ENCODE peak calls at places on chromosome 2, in nine cellular contexts. D is HT1080; U is transverse colon; C is body of pancreas; T is activated CD4-positive, alpha-beta T cell treated with anti-CD3 and anti-CD28 coated beads, Interleukin-2, amount 10 ng/mL, durations not matched to agents 24 days and 14 days; K is stimulated activated CD8-positive, alpha-beta memory T cell treated with anti-CD3 and anti-CD28 coated beads, Interleukin-2, amount 100 ng/mL, for 1 hour; L is activated naive CD4-positive, alpha-beta T cell treated with Interleukin-2 at 50 U/mL for 16 hours; O is AG09309; E is prostate gland. I is an unnamed sample.

GRCh38 chr2:170829016-170829415 is 12.3 kb downstream of the GAD1 start:
- DNase-seq in D (no peak), U (no peak), L (no peak), K (no peak), E (no peak), C (no peak), T (no peak), O (no peak), I (no peak)

GRCh38 chr2:219453691-219454131 is 19.1 kb downstream of the SPEG start:
- DNase-seq in D (peak), O (peak), C (no peak), T (no peak), U (peak), E (peak), L (no peak), K (no peak), I (no peak)

GRCh38 chr2:64227603-64228125 is 83.4 kb upstream of the PELI1 start:
- DNase-seq in D (no peak), O (no peak), U (no peak), E (no peak), C (no peak), T (no peak), K (no peak), L (no peak), I (no peak)

GRCh38 chr2:165699931-165700330 is 94.1 kb downstream of the GALNT3 start:
- DNase-seq in K (no peak), L (no peak), T (no peak), U (no peak), D (no peak), C (no peak), E (no peak), O (no peak), I (no peak)

GRCh38 chr2:181575024-181575649 is 81.8 kb downstream of the CERKL start:
- DNase-seq in L (no peak), O (no peak), T (no peak), K (no peak), E (no peak), C (no peak), U (no peak), D (no peak), I (no peak)

GRCh38 chr2:120637847-120638246 is 97.8 kb upstream of the GLI2 start:
- DNase-seq in O (no peak), C (no peak), K (no peak), T (no peak), L (no peak), E (no peak), D (no peak), U (no peak), I (no peak)

GRCh38 chr2:241666627-241667400 is 19.8 kb downstream of the DTYMK start:
- DNase-seq in U (no peak), L (no peak), D (no peak), O (no peak), T (no peak), C (no peak), E (no peak), K (no peak), I (no peak)

GRCh38 chr2:224819075-224819474 is 102.9 kb upstream of the CCDC195 start:
- DNase-seq in C (no peak), O (no peak), T (no peak), K (no peak), E (no peak), D (no peak), L (no peak), U (no peak), I (no peak)

GRCh38 chr2:197997083-197997541 is 192.7 kb downstream of the PLCL1 start:
- DNase-seq in D (no peak), O (no peak), U (no peak), C (no peak), L (no peak), E (no peak), K (no peak), T (peak), I (no peak)

GRCh38 chr2:240203031-240203841 is 62.8 kb upstream of the OTOS start:
- DNase-seq in U (no peak), O (no peak), L (no peak), K (no peak), E (no peak), D (no peak), C (no peak), T (no peak), I (no peak)

GRCh38 chr2:58834404-58834803 is 593.3 kb upstream of the FANCL start:
- DNase-seq in E (no peak), U (no peak), L (no peak), O (no peak), D (peak), C (no peak), T (peak), K (no peak), I (peak)

GRCh38 chr2:229129738-229130371 is 141.2 kb downstream of the PID1 start:
- DNase-seq in U (peak), O (no peak), T (no peak), K (no peak), E (no peak), C (no peak), L (no peak), D (no peak), I (no peak)

GRCh38 chr2:205739618-205740017 is 57.3 kb downstream of the NRP2 start:
- DNase-seq in E (no peak), T (no peak), L (no peak), O (no peak), U (no peak), C (no peak), D (no peak), K (no peak), I (no peak)

GRCh38 chr2:133986076-133986837 is 267.6 kb upstream of the MGAT5 start:
- DNase-seq in L (no peak), E (no peak), K (no peak), C (no peak), O (no peak), U (no peak), T (no peak), D (no peak), I (no peak)

I was measured in activated naive CD8-positive, alpha-beta T cell treated with anti-CD3 and anti-CD28 coated beads, Interleukin-2, amount 50 U/mL, for 24 hours.